ENCODE peak calls at places on chromosomes 12 and 14, in eight cellular contexts. E is retina, Z is WTC11, O is T-helper 9 cell, N is NCI-H345, W is SW 1271, K is mesenchymal stem cell, U is T-helper 2 cell. Q is an unnamed sample.
A peak's percentile ranks its signal among the peaks of the same experiment; 100 is the strongest.

GRCh38 chr12:40632933-40633332 is 59.3 kb upstream of the CNTN1 start:
- DNase-seq in Z (no peak), U (no peak), W (no peak), K (no peak), E (no peak), O (no peak), N (no peak), Q (no peak)

GRCh38 chr12:70305794-70306193 is 60.3 kb upstream of the KCNMB4 start:
- DNase-seq in E (no peak), U (no peak), O (no peak), N (no peak), Z (no peak), W (no peak), K (no peak), Q (no peak)

GRCh38 chr12:113903381-113903863 is 62.7 kb downstream of the RBM19 start:
- DNase-seq in E (no peak), K (peak; percentile 85), Z (no peak), W (no peak), U (no peak), N (no peak), O (no peak), Q (no peak)

GRCh38 chr12:102539651-102540553 is 59.5 kb upstream of the IGF1 start:
- DNase-seq in Z (no peak), E (no peak), W (peak; percentile 85), K (peak; percentile 80), O (no peak), U (no peak), N (no peak), Q (no peak)

GRCh38 chr12:76085159-76085868 is 829 bp upstream of the NAP1L1 start:
- DNase-seq in E (no peak), U (peak; percentile 52), Z (no peak), K (peak; percentile 88), O (peak; percentile 27), N (peak; percentile 68), W (no peak), Q (peak; percentile 40)

GRCh38 chr14:22555573-22556011 is 33.4 kb downstream of the DAD1 start:
- DNase-seq in E (no peak), N (no peak), K (no peak), W (no peak), Z (no peak), U (peak; percentile 45), O (peak; percentile 55), Q (no peak)

GRCh38 chr12:62653740-62654139 is 187.1 kb downstream of the MON2 start:
- DNase-seq in W (no peak), O (no peak), Z (peak; percentile 84), E (no peak), N (no peak), U (no peak), K (no peak), Q (no peak)

GRCh38 chr12:6949063-6949594 is 2.0 kb upstream of the PTPN6 start:
- DNase-seq in O (no peak), Z (no peak), K (no peak), N (no peak), W (no peak), E (no peak), U (no peak), Q (no peak)

GRCh38 chr12:19031032-19031431 is 98.5 kb upstream of the PLEKHA5 start:
- DNase-seq in U (no peak), E (no peak), O (no peak), K (peak; percentile 89), N (no peak), W (peak; percentile 74), Z (no peak), Q (no peak)

GRCh38 chr14:50320279-50320678 is 8.2 kb downstream of the DMAC2L start:
- DNase-seq in N (no peak), Z (no peak), U (no peak), K (peak; percentile 83), W (no peak), O (no peak), E (no peak), Q (no peak)

GRCh38 chr12:77648716-77649115 is 182.0 kb upstream of the NAV3 start:
- DNase-seq in U (no peak), K (no peak), Z (no peak), N (no peak), W (no peak), O (no peak), E (no peak), Q (no peak)

GRCh38 chr12:82781288-82782078 is 94.8 kb downstream of the TMTC2 start:
- DNase-seq in K (no peak), Z (no peak), N (no peak), E (peak; percentile 76), O (no peak), U (no peak), W (no peak), Q (no peak)

GRCh38 chr14:26867171-26867757 is 269.4 kb upstream of the NOVA1 start:
- DNase-seq in Z (no peak), O (no peak), E (no peak), N (peak; percentile 69), U (no peak), W (no peak), K (no peak), Q (no peak)

GRCh38 chr14:52380294-52380693 is 66.2 kb downstream of the PTGER2 start:
- DNase-seq in K (peak; percentile 72), W (no peak), E (no peak), Z (no peak), U (no peak), N (no peak), O (no peak), Q (no peak)

GRCh38 chr12:29741342-29742241 is 42.1 kb downstream of the TMTC1 start:
- DNase-seq in K (peak; percentile 85), U (no peak), N (no peak), W (no peak), Z (no peak), E (no peak), O (no peak), Q (no peak)

GRCh38 chr12:97805086-97805485 is 342.5 kb downstream of the RMST start:
- DNase-seq in U (no peak), N (no peak), W (no peak), Z (no peak), E (peak; percentile 63), K (no peak), O (no peak), Q (no peak)

GRCh38 chr12:116152268-116152667 is 125.2 kb downstream of the MED13L start:
- DNase-seq in E (no peak), N (no peak), Z (no peak), W (no peak), K (peak; percentile 88), O (no peak), U (no peak), Q (no peak)

GRCh38 chr12:71662861-71663560 is 637 bp downstream of the ZFC3H1 start:
- DNase-seq in Z (peak; percentile 64), U (peak; percentile 70), K (peak; percentile 88), O (peak; percentile 62), N (peak; percentile 55), E (peak; percentile 92), W (no peak), Q (no peak)

GRCh38 chr14:57533214-57533613 is 39.6 kb upstream of the CCDC198 start:
- DNase-seq in W (no peak), E (peak; percentile 17), K (peak; percentile 2), N (peak; percentile 29), Z (peak; percentile 30), O (no peak), U (no peak), Q (no peak)

GRCh38 chr12:59595557-59596231 is at the start of gene SLC16A7:
- DNase-seq in E (no peak), W (peak; percentile 35), Z (no peak), U (peak; percentile 78), K (peak; percentile 92), N (peak; percentile 94), O (peak; percentile 72), Q (peak; percentile 70)

GRCh38 chr14:67765192-67765834 is 51.1 kb downstream of the ZFYVE26 start:
- DNase-seq in U (no peak), E (no peak), K (no peak), W (no peak), O (no peak), N (no peak), Z (no peak), Q (no peak)

GRCh38 chr14:20455355-20456300 is 602 bp downstream of the APEX1 start:
- DNase-seq in E (no peak), K (peak; percentile 97), N (peak; percentile 77), U (peak; percentile 74), Z (peak; percentile 29), W (peak; percentile 76), O (no peak), Q (peak; percentile 63)

GRCh38 chr14:104342435-104343293 is 204.3 kb downstream of the KIF26A start:
- DNase-seq in U (no peak), W (no peak), Z (peak; percentile 49), N (no peak), O (no peak), E (no peak), K (no peak), Q (no peak)

GRCh38 chr12:96132819-96133218 is 61.4 kb upstream of the ELK3 start:
- DNase-seq in Z (no peak), E (no peak), U (no peak), N (no peak), W (no peak), K (no peak), O (no peak), Q (no peak)

GRCh38 chr12:46260913-46261476 is 7.8 kb downstream of the SLC38A1 start:
- DNase-seq in U (no peak), K (no peak), O (no peak), E (no peak), Z (no peak), N (peak; percentile 0), W (no peak), Q (no peak)

GRCh38 chr12:25052191-25053020 is 103.5 kb upstream of the BCAT1 start:
- DNase-seq in U (peak; percentile 13), K (no peak), N (no peak), E (no peak), Z (no peak), W (no peak), O (peak; percentile 13), Q (no peak)

Q was measured in DMS153.